ENCODE peak calls at places on chromosome 1, in six cellular contexts. J is IMR-90; W is GM06990; R is A549; M is cardiac fibroblast; C is stimulated activated CD4-positive, alpha-beta T cell treated with anti-CD3 and anti-CD28 coated beads, Interleukin-15, amount 100 ng/mL, for 24 hours. A is an unnamed sample.

GRCh38 chr1:38044224-38045215 is 2.1 kb downstream of the POU3F1 start:
- DNase-seq in J (no peak), M (no peak), C (no peak), W (no peak), R (no peak), A (no peak)

GRCh38 chr1:63630666-63631065 is 37.5 kb downstream of the PGM1 start:
- DNase-seq in J (no peak), W (no peak), R (no peak), C (no peak), M (peak), A (no peak)

GRCh38 chr1:208252126-208252853 is 8.1 kb upstream of the PLXNA2 start:
- DNase-seq in R (peak), M (no peak), W (no peak), C (no peak), J (no peak), A (no peak)

GRCh38 chr1:232620356-232620841 is 9.5 kb downstream of the SIPA1L2 start:
- DNase-seq in W (no peak), M (peak), R (peak), J (peak), C (no peak), A (peak)

GRCh38 chr1:19918057-19918456 is 5.4 kb downstream of the PLA2G2E start:
- DNase-seq in W (peak), R (peak), M (peak), C (peak), J (peak), A (peak)

GRCh38 chr1:205852969-205853368 is 3.0 kb upstream of the PM20D1 start:
- DNase-seq in M (no peak), J (no peak), R (no peak), W (no peak), C (no peak), A (no peak)

GRCh38 chr1:169250022-169250421 is 117.6 kb downstream of the NME7 start:
- DNase-seq in C (no peak), W (no peak), R (no peak), J (peak), M (no peak), A (no peak)

GRCh38 chr1:31371121-31371520 is 1.8 kb downstream of the FABP3 start:
- DNase-seq in W (no peak), C (no peak), R (no peak), M (no peak), J (no peak), A (no peak)

GRCh38 chr1:47059376-47059775 is 7.7 kb upstream of the CYP4Z1 start:
- DNase-seq in R (no peak), J (no peak), W (no peak), C (no peak), M (no peak), A (no peak)

GRCh38 chr1:209900734-209901133 is 37.3 kb upstream of the SYT14 start:
- DNase-seq in J (peak), C (no peak), R (no peak), M (peak), W (no peak), A (peak)

GRCh38 chr1:43272161-43272560 is 2.4 kb downstream of the TMEM125 start:
- DNase-seq in J (no peak), C (no peak), M (no peak), R (no peak), W (no peak), A (no peak)

GRCh38 chr1:58869638-58870297 is 85.9 kb upstream of the JUN start:
- DNase-seq in M (no peak), W (no peak), C (no peak), J (no peak), R (no peak), A (no peak)

GRCh38 chr1:245590726-245591125 is 435.9 kb downstream of the KIF26B start:
- DNase-seq in C (no peak), J (peak), M (no peak), W (no peak), R (no peak), A (no peak)

GRCh38 chr1:162177126-162177525 is 107.6 kb downstream of the NOS1AP start:
- DNase-seq in M (peak), W (no peak), C (no peak), J (no peak), R (no peak), A (no peak)